ENCODE peak calls at places on chromosome X, in nine cellular contexts. N, H, D, E, Q, V, W, J and P are unnamed samples.

GRCh38 chrX:48703642-48704481 is 7.3 kb downstream of the SUV39H1 start:
- DNase-seq in N (no peak), H (no peak), D (no peak), E (peak), Q (no peak), V (no peak), W (peak), J (peak), P (no peak)

GRCh38 chrX:1452497-1453389 is at the start of gene ASMTL:
- DNase-seq in N (peak), H (peak), D (peak), E (peak), Q (peak), V (peak), W (peak), J (peak), P (peak)

GRCh38 chrX:75746891-75747639 is 38.0 kb downstream of the MAGEE2 start:
- DNase-seq in N (peak), H (peak), D (peak), E (peak), Q (peak), V (peak), W (peak), J (no peak), P (peak)

GRCh38 chrX:2654436-2655340 is 36.4 kb upstream of the CD99 start:
- DNase-seq in N (no peak), H (no peak), D (no peak), E (no peak), Q (no peak), V (no peak), W (no peak), J (no peak), P (no peak)

GRCh38 chrX:9873952-9874351 is 87.7 kb downstream of the SHROOM2 start:
- DNase-seq in N (no peak), H (peak), D (peak), E (peak), Q (no peak), V (peak), W (no peak), J (peak), P (peak)

GRCh38 chrX:132470179-132470578 is 18.7 kb downstream of the MBNL3 start:
- DNase-seq in N (no peak), H (no peak), D (no peak), E (no peak), Q (no peak), V (no peak), W (no peak), J (no peak), P (no peak)

GRCh38 chrX:9282325-9282724 is 182.5 kb upstream of the TBL1X start:
- DNase-seq in N (no peak), H (no peak), D (no peak), E (no peak), Q (no peak), V (no peak), W (no peak), J (no peak), P (no peak)

GRCh38 chrX:110318664-110318968 is 731 bp upstream of the AMMECR1 start:
- DNase-seq in N (no peak), H (no peak), D (peak), E (no peak), Q (no peak), V (no peak), W (peak), J (no peak), P (no peak)

GRCh38 chrX:10828640-10829039 is 208.3 kb upstream of the MID1 start:
- DNase-seq in N (no peak), H (no peak), D (no peak), E (no peak), Q (no peak), V (no peak), W (no peak), J (no peak), P (no peak)

GRCh38 chrX:24515447-24515846 is 50.4 kb downstream of the PDK3 start:
- DNase-seq in N (no peak), H (no peak), D (no peak), E (no peak), Q (no peak), V (no peak), W (peak), J (no peak), P (no peak)

GRCh38 chrX:30570505-30570904 is 7.1 kb downstream of the TASL start:
- DNase-seq in N (no peak), H (no peak), D (peak), E (peak), Q (no peak), V (no peak), W (peak), J (no peak), P (no peak)

GRCh38 chrX:12866451-12867377 is at the start of gene TLR7:
- DNase-seq in N (no peak), H (no peak), D (peak), E (no peak), Q (no peak), V (no peak), W (no peak), J (no peak), P (no peak)

GRCh38 chrX:37553476-37553875 is 18.0 kb upstream of the LANCL3 start:
- DNase-seq in N (no peak), H (no peak), D (no peak), E (no peak), Q (no peak), V (no peak), W (no peak), J (no peak), P (no peak)

GRCh38 chrX:136496359-136496767 is 1.0 kb upstream of the HTATSF1 start:
- DNase-seq in N (no peak), H (no peak), D (peak), E (no peak), Q (no peak), V (no peak), W (no peak), J (no peak), P (no peak)

GRCh38 chrX:148535639-148536038 is 35.2 kb downstream of the AFF2 start:
- DNase-seq in N (no peak), H (no peak), D (no peak), E (no peak), Q (no peak), V (no peak), W (no peak), J (peak), P (no peak)

GRCh38 chrX:14927391-14927790 is 54.2 kb downstream of the MOSPD2 start:
- DNase-seq in N (no peak), H (no peak), D (no peak), E (peak), Q (no peak), V (no peak), W (peak), J (no peak), P (no peak)

GRCh38 chrX:153863251-153863991 is 22.6 kb downstream of the L1CAM start:
- DNase-seq in N (no peak), H (no peak), D (no peak), E (no peak), Q (no peak), V (no peak), W (no peak), J (no peak), P (no peak)

GRCh38 chrX:68658530-68658929 is 11.1 kb downstream of the STARD8 start:
- DNase-seq in N (peak), H (no peak), D (no peak), E (peak), Q (no peak), V (no peak), W (no peak), J (no peak), P (no peak)

GRCh38 chrX:51641421-51642021 is 22.8 kb upstream of the CENPVL3 start:
- DNase-seq in N (peak), H (no peak), D (peak), E (peak), Q (peak), V (no peak), W (peak), J (peak), P (no peak)

GRCh38 chrX:145068450-145068849 is 178.9 kb upstream of the SPANXN1 start:
- DNase-seq in N (no peak), H (no peak), D (no peak), E (no peak), Q (no peak), V (no peak), W (no peak), J (no peak), P (no peak)

GRCh38 chrX:47749185-47749967 is 87.3 kb upstream of the ZNF81 start:
- DNase-seq in N (no peak), H (no peak), D (no peak), E (no peak), Q (no peak), V (no peak), W (no peak), J (no peak), P (no peak)

GRCh38 chrX:15947648-15948317 is 93.2 kb upstream of the AP1S2 start:
- DNase-seq in N (peak), H (no peak), D (no peak), E (peak), Q (peak), V (no peak), W (peak), J (peak), P (no peak)

GRCh38 chrX:109739625-109740024 is 6.6 kb upstream of the ACSL4 start:
- DNase-seq in N (no peak), H (no peak), D (no peak), E (no peak), Q (no peak), V (no peak), W (no peak), J (no peak), P (no peak)

GRCh38 chrX:16838202-16839066 is 31.7 kb downstream of the RBBP7 start:
- DNase-seq in N (no peak), H (no peak), D (no peak), E (peak), Q (no peak), V (no peak), W (peak), J (peak), P (no peak)

GRCh38 chrX:78333521-78333920 is 6.1 kb upstream of the CYSLTR1 start:
- DNase-seq in N (no peak), H (no peak), D (peak), E (no peak), Q (no peak), V (no peak), W (peak), J (no peak), P (no peak)

GRCh38 chrX:151973851-151974335 is 583 bp downstream of the GABRE start:
- DNase-seq in N (peak), H (no peak), D (no peak), E (peak), Q (no peak), V (no peak), W (peak), J (peak), P (no peak)